ENCODE peak calls at places on chromosomes 11 and 22, in seven cellular contexts. One of them, this sample, is unnamed.

GRCh38 chr11:61549662-61550568 is 31.0 kb downstream of the SYT7 start:
- DNase-seq in adrenal gland: no peak
- DNase-seq in heart left ventricle: peak; percentile 40
- DNase-seq in endothelial cell of umbilical vein: no peak
- DNase-seq in heart right ventricle: peak; percentile 54
- DNase-seq in PC-9: no peak
- DNase-seq in tibial artery: no peak
- DNase-seq in this sample: no peak

GRCh38 chr11:12019337-12019736 is 10.9 kb upstream of the DKK3 start:
- DNase-seq in adrenal gland: no peak
- DNase-seq in heart left ventricle: no peak
- DNase-seq in endothelial cell of umbilical vein: peak; percentile 97
- DNase-seq in heart right ventricle: no peak
- DNase-seq in PC-9: no peak
- DNase-seq in tibial artery: no peak
- DNase-seq in this sample: no peak

GRCh38 chr11:44728085-44728410 is 1.3 kb downstream of the TSPAN18 start:
- DNase-seq in adrenal gland: no peak
- DNase-seq in heart left ventricle: no peak
- DNase-seq in endothelial cell of umbilical vein: no peak
- DNase-seq in heart right ventricle: no peak
- DNase-seq in PC-9: no peak
- DNase-seq in tibial artery: no peak
- DNase-seq in this sample: no peak

GRCh38 chr11:92349478-92350156 is 125.0 kb downstream of the FAT3 start:
- DNase-seq in adrenal gland: no peak
- DNase-seq in heart left ventricle: no peak
- DNase-seq in endothelial cell of umbilical vein: no peak
- DNase-seq in heart right ventricle: no peak
- DNase-seq in PC-9: no peak
- DNase-seq in tibial artery: no peak
- DNase-seq in this sample: no peak

GRCh38 chr22:17205432-17205831 is 13.8 kb downstream of the ADA2 start:
- DNase-seq in adrenal gland: no peak
- DNase-seq in heart left ventricle: no peak
- DNase-seq in endothelial cell of umbilical vein: no peak
- DNase-seq in heart right ventricle: no peak
- DNase-seq in PC-9: no peak
- DNase-seq in tibial artery: no peak
- DNase-seq in this sample: no peak

GRCh38 chr11:36065436-36065835 is 121.6 kb downstream of the LDLRAD3 start:
- DNase-seq in adrenal gland: no peak
- DNase-seq in heart left ventricle: no peak
- DNase-seq in endothelial cell of umbilical vein: no peak
- DNase-seq in heart right ventricle: no peak
- DNase-seq in PC-9: no peak
- DNase-seq in tibial artery: no peak
- DNase-seq in this sample: no peak

GRCh38 chr11:16985297-16985696 is 28.9 kb downstream of the PLEKHA7 start:
- DNase-seq in adrenal gland: no peak
- DNase-seq in heart left ventricle: no peak
- DNase-seq in endothelial cell of umbilical vein: no peak
- DNase-seq in heart right ventricle: no peak
- DNase-seq in PC-9: no peak
- DNase-seq in tibial artery: no peak
- DNase-seq in this sample: no peak

GRCh38 chr11:75165721-75166120 is 14.8 kb downstream of the SLCO2B1 start:
- DNase-seq in adrenal gland: no peak
- DNase-seq in heart left ventricle: no peak
- DNase-seq in endothelial cell of umbilical vein: no peak
- DNase-seq in heart right ventricle: no peak
- DNase-seq in PC-9: no peak
- DNase-seq in tibial artery: no peak
- DNase-seq in this sample: no peak

GRCh38 chr11:110182886-110183285 is 89.7 kb downstream of the ZC3H12C start:
- DNase-seq in adrenal gland: peak; percentile 43
- DNase-seq in heart left ventricle: no peak
- DNase-seq in endothelial cell of umbilical vein: no peak
- DNase-seq in heart right ventricle: no peak
- DNase-seq in PC-9: no peak
- DNase-seq in tibial artery: no peak
- DNase-seq in this sample: no peak

GRCh38 chr22:25403752-25404471 is 160.6 kb upstream of the GRK3 start:
- DNase-seq in adrenal gland: no peak
- DNase-seq in heart left ventricle: no peak
- DNase-seq in endothelial cell of umbilical vein: no peak
- DNase-seq in heart right ventricle: no peak
- DNase-seq in PC-9: no peak
- DNase-seq in tibial artery: no peak
- DNase-seq in this sample: peak; percentile 31

GRCh38 chr11:13962562-13963168 is at the start of gene SPON1:
- DNase-seq in adrenal gland: peak; percentile 58
- DNase-seq in heart left ventricle: peak; percentile 29
- DNase-seq in endothelial cell of umbilical vein: peak; percentile 15
- DNase-seq in heart right ventricle: peak; percentile 61
- DNase-seq in PC-9: no peak
- DNase-seq in tibial artery: no peak
- DNase-seq in this sample: no peak

GRCh38 chr11:62062223-62062861 is 61.5 kb upstream of the INCENP start:
- DNase-seq in adrenal gland: no peak
- DNase-seq in heart left ventricle: no peak
- DNase-seq in endothelial cell of umbilical vein: no peak
- DNase-seq in heart right ventricle: no peak
- DNase-seq in PC-9: no peak
- DNase-seq in tibial artery: no peak
- DNase-seq in this sample: no peak

GRCh38 chr11:60955566-60955965 is 3.6 kb upstream of the SLC15A3 start:
- DNase-seq in adrenal gland: no peak
- DNase-seq in heart left ventricle: no peak
- DNase-seq in endothelial cell of umbilical vein: no peak
- DNase-seq in heart right ventricle: no peak
- DNase-seq in PC-9: no peak
- DNase-seq in tibial artery: no peak
- DNase-seq in this sample: no peak

GRCh38 chr22:32794449-32795213 is 6.9 kb upstream of the TIMP3 start:
- DNase-seq in adrenal gland: no peak
- DNase-seq in heart left ventricle: no peak
- DNase-seq in endothelial cell of umbilical vein: no peak
- DNase-seq in heart right ventricle: no peak
- DNase-seq in PC-9: no peak
- DNase-seq in tibial artery: no peak
- DNase-seq in this sample: no peak
- TF ChIP-seq CTCF in adrenal gland: no peak
- TF ChIP-seq CTCF in heart left ventricle: no peak
- TF ChIP-seq CTCF in endothelial cell of umbilical vein: no peak
- TF ChIP-seq CTCF in heart right ventricle: no peak
- TF ChIP-seq CTCF in PC-9: no peak
- TF ChIP-seq CTCF in tibial artery: no peak
- TF ChIP-seq CTCF in this sample: no peak

GRCh38 chr22:39907035-39907434 is 6.2 kb downstream of the GRAP2 start:
- DNase-seq in adrenal gland: no peak
- DNase-seq in heart left ventricle: no peak
- DNase-seq in endothelial cell of umbilical vein: no peak
- DNase-seq in heart right ventricle: no peak
- DNase-seq in PC-9: no peak
- DNase-seq in tibial artery: no peak
- DNase-seq in this sample: no peak
- H3K27me3 ChIP-seq in adrenal gland: peaks cover 5% of the 10 kb centered on the region
- H3K27me3 ChIP-seq in heart left ventricle: peaks cover 7% of the 10 kb centered on the region
- H3K27me3 ChIP-seq in endothelial cell of umbilical vein: peaks cover 16% of the 10 kb centered on the region
- H3K27me3 ChIP-seq in heart right ventricle: peaks cover 4% of the 10 kb centered on the region
- H3K27me3 ChIP-seq in PC-9: peaks cover 92% of the 10 kb centered on the region
- H3K27me3 ChIP-seq in tibial artery: peaks cover 26% of the 10 kb centered on the region
- H3K27me3 ChIP-seq in this sample: peaks cover 3% of the 10 kb centered on the region

DNA sequence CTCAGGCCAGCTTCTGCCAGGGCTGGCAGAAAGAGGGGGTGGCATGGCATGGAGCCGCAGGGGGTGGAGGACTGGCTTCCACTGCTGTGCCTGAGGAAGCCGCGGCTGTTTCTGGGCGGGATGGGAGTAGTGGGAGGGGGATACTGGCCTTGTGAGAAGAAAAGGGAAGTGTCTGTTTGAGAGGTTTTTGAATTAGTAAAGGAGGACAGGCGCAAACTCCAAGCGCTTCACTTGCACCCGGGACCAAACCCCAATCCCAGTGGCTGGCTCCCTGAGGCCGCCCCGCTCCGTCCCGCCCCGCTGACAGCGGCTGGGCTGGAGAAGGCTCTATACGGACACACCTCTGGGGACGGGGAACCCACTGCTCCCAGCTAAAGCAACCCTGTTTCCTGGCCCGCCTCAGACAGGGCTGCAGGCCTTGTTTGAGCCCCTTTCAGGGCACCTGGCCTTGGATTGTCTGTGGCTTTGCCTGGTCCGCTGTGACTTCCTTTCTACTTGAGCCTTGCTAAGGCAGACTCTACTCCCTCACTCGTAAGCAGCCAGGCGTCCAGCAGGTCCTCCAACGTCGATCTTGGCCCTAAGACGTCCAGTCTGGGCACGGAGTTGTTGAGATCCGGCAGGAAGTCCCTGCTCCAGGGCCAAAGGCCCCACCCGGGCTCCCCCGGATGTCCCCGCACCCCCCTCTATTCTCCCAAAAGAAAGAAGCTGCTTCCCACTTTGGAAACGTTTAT is 2.2 kb downstream of the APOA1 start:
- DNase-seq in adrenal gland: no peak
- DNase-seq in heart left ventricle: no peak
- DNase-seq in endothelial cell of umbilical vein: peak; percentile 7
- DNase-seq in heart right ventricle: no peak
- DNase-seq in PC-9: no peak
- DNase-seq in tibial artery: no peak
- DNase-seq in this sample: no peak
- H3K4me3 ChIP-seq in adrenal gland: no peak overlapping the region
- H3K4me3 ChIP-seq in heart left ventricle: peak overlapping the region; percentile 55
- H3K4me3 ChIP-seq in endothelial cell of umbilical vein: peak overlapping the region; percentile 1
- H3K4me3 ChIP-seq in heart right ventricle: peak overlapping the region; percentile 49
- H3K4me3 ChIP-seq in PC-9: no peak overlapping the region
- H3K4me3 ChIP-seq in tibial artery: peak overlapping the region; percentile 52
- H3K4me3 ChIP-seq in this sample: no peak overlapping the region

GRCh38 chr22:43014876-43015676 is at the start of gene PACSIN2:
- DNase-seq in adrenal gland: peak; percentile 100
- DNase-seq in heart left ventricle: peak; percentile 100
- DNase-seq in endothelial cell of umbilical vein: peak; percentile 98
- DNase-seq in heart right ventricle: peak; percentile 100
- DNase-seq in PC-9: peak; percentile 99
- DNase-seq in tibial artery: peak; percentile 100
- DNase-seq in this sample: peak; percentile 74

GRCh38 chr22:43014062-43014875 is 680 bp downstream of the PACSIN2 start:
- DNase-seq in adrenal gland: no peak
- DNase-seq in heart left ventricle: peak; percentile 42
- DNase-seq in endothelial cell of umbilical vein: peak; percentile 29
- DNase-seq in heart right ventricle: peak; percentile 50
- DNase-seq in PC-9: peak; percentile 44
- DNase-seq in tibial artery: peak; percentile 74
- DNase-seq in this sample: no peak

GRCh38 chr22:43015677-43016042 is 711 bp upstream of the PACSIN2 start:
- DNase-seq in adrenal gland: no peak
- DNase-seq in heart left ventricle: no peak
- DNase-seq in endothelial cell of umbilical vein: no peak
- DNase-seq in heart right ventricle: no peak
- DNase-seq in PC-9: no peak
- DNase-seq in tibial artery: no peak
- DNase-seq in this sample: no peak

GRCh38 chr22:43012390-43012789 is 2.6 kb downstream of the PACSIN2 start:
- DNase-seq in adrenal gland: no peak
- DNase-seq in heart left ventricle: no peak
- DNase-seq in endothelial cell of umbilical vein: no peak
- DNase-seq in heart right ventricle: no peak
- DNase-seq in PC-9: no peak
- DNase-seq in tibial artery: no peak
- DNase-seq in this sample: no peak

DNA sequence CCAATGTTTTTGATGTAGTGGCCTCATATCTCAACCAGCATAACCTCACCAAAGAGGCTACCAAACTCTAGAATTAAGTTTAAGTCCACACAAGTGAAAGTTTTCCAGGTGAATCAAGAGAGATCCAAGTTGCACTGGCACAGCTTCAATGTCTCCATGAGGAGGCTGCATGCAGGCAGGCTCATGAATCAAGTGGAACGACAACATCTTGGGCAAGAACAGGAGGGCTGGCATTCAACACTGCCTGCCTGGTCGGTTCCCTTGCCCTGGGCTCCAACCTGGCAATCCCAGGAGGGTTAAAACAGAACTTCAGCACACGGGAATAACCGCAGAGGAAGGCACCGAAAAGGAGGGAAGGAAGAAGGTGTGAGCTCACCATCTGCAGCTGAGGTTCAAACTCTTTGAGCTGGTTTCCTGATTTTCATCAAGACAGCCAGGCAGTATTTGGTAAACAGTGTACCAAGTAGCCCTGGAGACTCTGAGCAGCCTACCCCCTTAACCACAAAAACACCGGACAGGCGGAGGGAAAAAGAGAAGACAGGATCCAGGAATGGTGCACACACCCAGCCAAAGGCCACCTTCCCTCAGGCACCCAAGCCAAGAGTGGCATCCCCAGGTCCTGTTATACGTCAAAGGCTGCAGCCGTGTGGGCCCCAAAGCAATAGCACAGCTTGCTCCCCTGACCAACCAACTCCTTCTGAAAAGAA is 1.4 kb downstream of the PACSIN2 start:
- DNase-seq in adrenal gland: peak; percentile 70
- DNase-seq in heart left ventricle: no peak
- DNase-seq in endothelial cell of umbilical vein: peak; percentile 64
- DNase-seq in heart right ventricle: no peak
- DNase-seq in PC-9: peak; percentile 56
- DNase-seq in tibial artery: no peak
- DNase-seq in this sample: no peak
- TF ChIP-seq CTCF in adrenal gland: no peak
- TF ChIP-seq CTCF in heart left ventricle: no peak
- TF ChIP-seq CTCF in endothelial cell of umbilical vein: no peak
- TF ChIP-seq CTCF in heart right ventricle: no peak
- TF ChIP-seq CTCF in PC-9: no peak
- TF ChIP-seq CTCF in tibial artery: no peak
- TF ChIP-seq CTCF in this sample: no peak

DNA sequence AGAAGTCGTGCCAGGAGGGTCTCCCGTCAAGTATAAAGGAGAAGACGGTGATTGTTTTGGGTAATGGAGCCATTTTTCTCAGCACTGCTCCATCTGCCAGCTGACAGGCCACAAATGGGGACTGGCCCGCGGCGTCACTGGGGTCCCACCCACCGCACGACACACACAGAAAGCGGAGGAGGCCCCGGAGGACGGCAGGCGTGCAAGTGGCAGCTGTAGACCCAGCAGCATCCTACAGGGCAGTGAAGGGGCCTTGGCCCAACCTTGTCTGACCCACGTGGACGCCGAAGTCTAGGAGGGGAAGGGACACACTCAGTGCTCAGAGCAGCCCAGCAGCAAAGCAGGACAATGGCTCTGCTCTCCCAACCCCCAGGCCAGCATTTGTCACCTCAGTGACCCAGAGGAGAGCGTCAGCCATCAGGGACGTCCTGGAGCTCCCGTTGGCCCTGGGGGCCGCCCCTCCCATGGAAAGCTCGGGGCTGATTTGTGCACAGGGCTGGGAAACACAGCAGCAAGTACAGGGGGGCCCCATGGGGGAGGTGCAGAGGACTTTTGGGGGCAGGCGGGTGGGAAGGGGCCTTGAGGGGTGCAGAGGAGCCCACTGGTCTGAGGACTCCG is 644.4 kb downstream of the BRD1 start:
- DNase-seq in adrenal gland: no peak
- DNase-seq in heart left ventricle: no peak
- DNase-seq in endothelial cell of umbilical vein: no peak
- DNase-seq in heart right ventricle: no peak
- DNase-seq in PC-9: no peak
- DNase-seq in tibial artery: no peak
- DNase-seq in this sample: no peak
- H3K27me3 ChIP-seq in adrenal gland: no peaks in the 10 kb centered on the region
- H3K27me3 ChIP-seq in heart left ventricle: no peaks in the 10 kb centered on the region
- H3K27me3 ChIP-seq in endothelial cell of umbilical vein: no peaks in the 10 kb centered on the region
- H3K27me3 ChIP-seq in heart right ventricle: peaks cover 7% of the 10 kb centered on the region
- H3K27me3 ChIP-seq in PC-9: peaks cover 100% of the 10 kb centered on the region
- H3K27me3 ChIP-seq in tibial artery: peaks cover 18% of the 10 kb centered on the region
- H3K27me3 ChIP-seq in this sample: no peaks in the 10 kb centered on the region

GRCh38 chr22:31136155-31136554 is 4.2 kb downstream of the PLA2G3 start:
- DNase-seq in adrenal gland: no peak
- DNase-seq in heart left ventricle: no peak
- DNase-seq in endothelial cell of umbilical vein: no peak
- DNase-seq in heart right ventricle: no peak
- DNase-seq in PC-9: no peak
- DNase-seq in tibial artery: no peak
- DNase-seq in this sample: no peak
- H3K4me3 ChIP-seq in adrenal gland: no peak overlapping the region
- H3K4me3 ChIP-seq in heart left ventricle: no peak overlapping the region
- H3K4me3 ChIP-seq in endothelial cell of umbilical vein: no peak overlapping the region
- H3K4me3 ChIP-seq in heart right ventricle: no peak overlapping the region
- H3K4me3 ChIP-seq in PC-9: no peak overlapping the region
- H3K4me3 ChIP-seq in tibial artery: no peak overlapping the region
- H3K4me3 ChIP-seq in this sample: no peak overlapping the region

This sample was measured in BJ.